ENCODE peak calls at places on chromosomes 16 and 17, in eight cellular contexts. C, R, E, A, Z, L, H and X are unnamed samples.

GRCh38 chr16:68423771-68424170 is 24.5 kb downstream of the SMPD3 start:
- DNase-seq in C (no peak), R (no peak), E (no peak), A (no peak), Z (no peak), L (no peak), H (no peak), X (no peak)

GRCh38 chr16:1188781-1189189 is 35.9 kb downstream of the CACNA1H start:
- DNase-seq in C (peak), R (peak), E (no peak), A (peak), Z (peak), L (no peak), H (peak), X (peak)

GRCh38 chr17:73323622-73324455 is 12.0 kb upstream of the CDC42EP4 start:
- DNase-seq in C (no peak), R (peak), E (no peak), A (peak), Z (no peak), L (no peak), H (no peak), X (no peak)

GRCh38 chr16:31196324-31197088 is 6.1 kb downstream of the PYCARD start:
- DNase-seq in C (no peak), R (no peak), E (no peak), A (peak), Z (no peak), L (no peak), H (no peak), X (no peak)

GRCh38 chr17:9928601-9929341 is 23.7 kb upstream of the RCVRN start:
- DNase-seq in C (no peak), R (peak), E (no peak), A (peak), Z (no peak), L (peak), H (peak), X (peak)

GRCh38 chr17:18356624-18357023 is 6.7 kb downstream of the SHMT1 start:
- DNase-seq in C (no peak), R (peak), E (no peak), A (peak), Z (no peak), L (no peak), H (no peak), X (peak)

GRCh38 chr16:67538666-67539101 is 10.1 kb downstream of the RIPOR1 start:
- DNase-seq in C (no peak), R (peak), E (no peak), A (no peak), Z (no peak), L (no peak), H (peak), X (no peak)

GRCh38 chr17:54408741-54409140 is 491.9 kb upstream of the TOM1L1 start:
- DNase-seq in C (no peak), R (no peak), E (no peak), A (no peak), Z (no peak), L (peak), H (no peak), X (no peak)

GRCh38 chr16:48963901-48964615 is 317.6 kb downstream of the CBLN1 start:
- DNase-seq in C (no peak), R (peak), E (no peak), A (no peak), Z (no peak), L (no peak), H (peak), X (peak)

GRCh38 chr17:64223931-64224657 is 39.0 kb downstream of the TEX2 start:
- DNase-seq in C (no peak), R (no peak), E (no peak), A (no peak), Z (no peak), L (no peak), H (no peak), X (no peak)

GRCh38 chr17:8918811-8919210 is 46.7 kb downstream of the PIK3R5 start:
- DNase-seq in C (no peak), R (peak), E (no peak), A (no peak), Z (no peak), L (no peak), H (peak), X (no peak)

GRCh38 chr16:72198021-72198420 is 26.1 kb upstream of the PMFBP1 start:
- DNase-seq in C (no peak), R (peak), E (peak), A (no peak), Z (no peak), L (peak), H (peak), X (peak)